ENCODE peak calls at places on chromosomes 11 and 22, in four cellular contexts. W is PC-9, N is IMR-90, X is neural progenitor cell. G is an unnamed sample.

GRCh38 chr11:4680341-4680740 is 17.3 kb downstream of the OR51E2 start:
- DNase-seq in X (no peak), N (no peak), W (no peak), G (no peak)

GRCh38 chr22:24954856-24955255 is 2.3 kb downstream of the KIAA1671 start:
- DNase-seq in N (no peak), X (no peak), W (no peak), G (no peak)

GRCh38 chr11:107042748-107043147 is 24.5 kb upstream of the GUCY1A2 start:
- DNase-seq in X (no peak), W (no peak), N (no peak), G (no peak)

GRCh38 chr11:88484873-88485621 is 147.5 kb upstream of the CTSC start:
- DNase-seq in W (peak; percentile 63), N (peak; percentile 23), X (peak; percentile 54), G (peak; percentile 55)

GRCh38 chr22:45692549-45692948 is 20.9 kb downstream of the ATXN10 start:
- DNase-seq in N (peak; percentile 50), X (no peak), W (peak; percentile 14), G (no peak)

GRCh38 chr22:21916309-21916918 is 36.2 kb downstream of the PPM1F start:
- DNase-seq in X (no peak), N (no peak), W (no peak), G (no peak)

GRCh38 chr11:8638300-8638699 is 44.2 kb downstream of the TRIM66 start:
- DNase-seq in X (no peak), W (no peak), N (peak; percentile 45), G (no peak)

GRCh38 chr11:59135648-59136461 is 6.8 kb upstream of the FAM111A start:
- DNase-seq in X (peak; percentile 84), N (peak; percentile 66), W (peak; percentile 78), G (peak; percentile 84)

GRCh38 chr11:34358258-34358665 is 452 bp upstream of the ABTB2 start:
- DNase-seq in N (peak; percentile 24), X (peak; percentile 83), W (peak; percentile 87), G (no peak)

GRCh38 chr11:65576867-65577755 is 1.3 kb downstream of the EHBP1L1 start:
- DNase-seq in X (no peak), N (peak; percentile 43), W (peak; percentile 90), G (peak; percentile 64)

GRCh38 chr22:37392929-37393328 is 34.4 kb downstream of the ELFN2 start:
- DNase-seq in W (no peak), X (no peak), N (no peak), G (no peak)
- H2AFZ ChIP-seq in W (no peak overlapping the region), X (no peak overlapping the region), N (no peak overlapping the region), G (no peak overlapping the region)

DNA sequence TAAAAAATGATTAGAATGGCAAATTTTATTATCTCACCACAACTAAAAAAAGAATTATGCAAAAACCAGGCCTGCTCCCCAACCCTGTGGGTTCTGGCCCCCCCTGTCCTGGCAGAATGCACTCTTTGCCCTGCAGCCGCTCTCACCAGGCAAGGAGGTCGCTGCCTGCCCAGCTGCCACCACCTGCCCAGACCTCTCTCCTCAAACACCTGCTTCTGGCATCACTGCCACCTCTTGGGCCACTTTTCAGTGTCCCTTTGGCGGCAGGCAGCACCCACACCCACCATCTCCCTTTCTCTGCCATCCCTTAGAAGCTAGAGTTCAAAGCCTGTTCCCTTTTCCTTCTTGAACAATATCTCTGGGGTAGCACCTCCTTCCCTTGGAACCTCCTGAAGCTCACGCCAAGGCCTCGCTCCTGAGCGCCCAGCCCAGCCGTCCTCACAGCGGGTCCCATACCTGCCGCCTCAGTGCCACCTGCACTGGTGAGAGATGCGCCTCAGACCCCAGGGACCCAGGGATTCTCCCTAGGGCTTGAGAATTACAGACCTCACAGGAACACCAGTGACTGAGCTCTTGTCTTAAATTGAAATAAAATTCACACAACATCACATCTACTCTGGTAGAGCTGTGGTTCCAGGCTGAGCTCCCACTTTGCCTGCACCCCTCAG is 44.6 kb downstream of the SGSM3 start:
- DNase-seq in W (no peak), N (no peak), X (no peak), G (peak; percentile 74)
- H4K20me1 ChIP-seq in W (peaks cover under 1% of the 10 kb centered on the region), N (peaks cover 29% of the 10 kb centered on the region), X (no peaks in the 10 kb centered on the region), G (no peaks in the 10 kb centered on the region)

GRCh38 chr11:27120211-27120610 is 79.6 kb downstream of the BBOX1 start:
- DNase-seq in N (no peak), X (no peak), W (no peak), G (no peak)

GRCh38 chr11:27119396-27119795 is 78.8 kb downstream of the BBOX1 start:
- DNase-seq in X (no peak), W (no peak), N (no peak), G (no peak)

GRCh38 chr11:27124514-27125264 is 84.1 kb downstream of the BBOX1 start:
- DNase-seq in W (no peak), N (peak; percentile 42), X (no peak), G (peak; percentile 30)
- TF ChIP-seq CTCF in W (no peak), N (peak; percentile 53), X (no peak), G (peak; percentile 58)

GRCh38 chr22:20852076-20852475 is 6.5 kb downstream of the PI4KA start:
- DNase-seq in X (no peak), N (no peak), W (no peak), G (peak; percentile 9)
- H2AFZ ChIP-seq in X (no peak overlapping the region), N (no peak overlapping the region), W (no peak overlapping the region), G (no peak overlapping the region)

DNA sequence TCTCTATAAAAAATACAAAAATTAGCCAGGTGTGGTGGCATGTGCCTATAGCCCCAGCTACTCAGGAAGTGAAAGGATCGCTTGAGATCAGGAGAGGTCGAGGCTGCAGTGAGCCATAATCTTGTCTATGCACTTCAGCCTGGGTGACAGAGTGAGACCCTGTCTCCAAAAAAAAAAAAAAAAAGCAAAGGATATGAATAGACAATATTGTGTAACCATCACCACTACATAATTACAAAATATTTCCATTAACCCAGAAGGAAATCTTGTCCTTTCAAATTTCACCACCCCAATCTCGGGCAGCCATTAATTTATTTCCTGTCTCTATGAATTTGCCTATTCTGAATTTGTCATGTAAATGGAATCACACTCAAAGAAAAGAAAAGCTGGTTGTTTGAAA is 21.2 kb downstream of the RSF1 start:
- DNase-seq in X (no peak), W (no peak), N (no peak), G (no peak)
- H4K20me1 ChIP-seq in X (peaks cover 65% of the 10 kb centered on the region), W (peaks cover 93% of the 10 kb centered on the region), N (peaks cover 94% of the 10 kb centered on the region), G (no peaks in the 10 kb centered on the region)

DNA sequence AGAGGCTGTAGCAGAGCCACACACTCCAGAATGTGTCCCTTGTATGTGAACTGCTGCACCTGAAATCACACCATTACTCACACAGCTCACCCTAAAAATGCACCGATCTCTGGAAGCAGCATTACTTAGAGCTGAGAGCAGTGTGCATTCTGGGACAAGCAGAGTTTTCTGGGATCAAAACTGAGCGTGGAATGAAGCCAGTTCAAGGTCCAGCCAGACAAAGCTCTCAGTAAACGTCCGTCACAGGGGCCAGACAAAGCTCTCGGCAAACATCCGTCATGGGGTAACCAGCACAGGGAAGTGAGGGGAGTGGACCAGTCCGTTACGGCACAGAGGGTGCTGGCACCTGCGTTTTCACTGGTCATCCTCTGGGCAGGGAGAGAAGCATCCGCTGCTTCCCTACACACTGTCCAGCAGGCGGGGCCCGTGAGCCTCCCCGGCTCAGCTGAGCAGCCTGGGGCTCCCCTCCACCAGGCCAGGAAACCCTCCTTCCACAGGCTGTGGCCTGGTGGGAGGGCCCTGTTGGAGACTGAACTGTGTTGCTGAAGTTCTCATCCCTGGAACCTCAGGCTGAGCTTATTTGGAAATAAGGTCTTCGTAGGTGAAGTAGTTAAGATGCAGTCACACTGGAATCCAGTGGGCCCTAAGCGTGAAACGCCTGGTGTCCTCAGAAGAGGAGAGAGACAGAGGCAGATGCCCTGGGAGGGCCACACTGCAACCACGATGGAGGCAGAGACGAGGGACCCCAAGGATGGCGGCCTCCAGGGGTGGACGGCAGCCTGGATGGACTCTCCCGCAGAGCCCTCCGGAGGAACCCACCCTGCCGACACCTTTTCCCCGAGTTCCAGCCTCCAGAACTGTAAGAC is 883.9 kb downstream of the BRD1 start:
- DNase-seq in X (peak; percentile 68), N (no peak), W (peak; percentile 11), G (peak; percentile 36)
- TF ChIP-seq CTCF in X (peak; percentile 61), N (no peak), W (peak; percentile 75), G (peak; percentile 67)

GRCh38 chr11:119318240-119319135 is 1.6 kb upstream of the MCAM start:
- DNase-seq in X (peak; percentile 57), N (peak; percentile 81), W (peak; percentile 64), G (peak; percentile 67)

GRCh38 chr11:119320593-119321524 is 3.9 kb upstream of the MCAM start:
- DNase-seq in N (peak; percentile 65), X (peak; percentile 71), W (peak; percentile 65), G (peak; percentile 65)

GRCh38 chr11:119317592-119318239 is 786 bp upstream of the MCAM start:
- DNase-seq in W (no peak), X (no peak), N (no peak), G (no peak)

GRCh38 chr11:119319702-119320592 is 3.0 kb upstream of the MCAM start:
- DNase-seq in W (no peak), N (no peak), X (peak; percentile 83), G (no peak)

DNA sequence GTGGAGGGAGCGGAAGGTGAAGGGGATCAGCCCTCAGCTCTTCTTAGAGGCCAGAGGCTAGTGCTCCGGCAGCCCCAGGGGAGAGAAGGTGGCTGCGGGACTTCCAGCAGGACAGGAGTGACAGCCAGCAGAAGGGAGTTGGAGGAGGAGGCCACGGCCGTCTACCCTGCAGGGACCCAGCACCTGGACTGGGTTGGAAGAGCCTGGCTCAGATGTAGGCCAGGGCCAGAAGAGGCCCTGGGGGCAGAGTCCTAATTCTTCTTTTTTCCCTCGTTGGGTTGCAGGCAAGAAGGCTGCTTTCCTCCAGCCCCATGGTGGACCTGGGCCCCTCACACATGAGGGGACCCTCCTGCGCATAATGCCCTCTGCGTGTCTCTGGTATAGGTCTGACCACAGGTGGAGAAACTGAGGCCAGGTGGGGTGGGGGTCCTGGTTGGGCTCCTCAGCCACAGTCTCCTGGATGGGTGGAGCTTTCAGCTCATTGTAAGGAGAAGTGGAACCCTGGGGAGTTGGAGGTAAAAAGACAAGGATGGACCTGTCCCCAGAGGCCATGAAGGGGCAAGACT is 2.3 kb upstream of the MCAM start:
- DNase-seq in W (no peak), N (no peak), X (no peak), G (no peak)
- H2AFZ ChIP-seq in W (no peak overlapping the region), N (peak overlapping the region; percentile 90), X (peak overlapping the region; percentile 27), G (no peak overlapping the region)

G was measured in OCI-LY7.